ENCODE peak calls at places on chromosomes 3 and 15, in five cellular contexts. H, Q, M, I and L are unnamed samples.

GRCh38 chr3:64266065-64266874 is 41.0 kb upstream of the PRICKLE2 start:
- DNase-seq in H (peak; percentile 97), Q (no peak), I (no peak), M (no peak), L (no peak)

GRCh38 chr3:43692085-43692484 is 1.3 kb downstream of the ABHD5 start:
- DNase-seq in M (no peak), Q (no peak), I (no peak), H (no peak), L (no peak)

GRCh38 chr3:101279162-101279561 is 41.2 kb downstream of the IMPG2 start:
- DNase-seq in Q (no peak), I (no peak), H (peak; percentile 4), M (no peak), L (no peak)

GRCh38 chr15:92069308-92070244 is 216.1 kb downstream of the SLCO3A1 start:
- DNase-seq in M (no peak), I (no peak), H (peak; percentile 55), Q (no peak), L (no peak)

GRCh38 chr3:178480274-178480673 is 56.0 kb upstream of the KCNMB2 start:
- DNase-seq in H (no peak), I (no peak), Q (no peak), M (no peak), L (no peak)

GRCh38 chr3:100427694-100428093 is 26.4 kb downstream of the LNP1 start:
- DNase-seq in M (no peak), H (no peak), I (no peak), Q (no peak), L (no peak)

GRCh38 chr3:59480486-59480995 is 430.7 kb upstream of the CFAP20DC start:
- DNase-seq in H (peak; percentile 83), M (no peak), Q (no peak), I (peak; percentile 26), L (no peak)

GRCh38 chr15:87268675-87269074 is 987.9 kb downstream of the NTRK3 start:
- DNase-seq in I (no peak), Q (no peak), H (peak; percentile 5), M (no peak), L (no peak)

GRCh38 chr3:139357899-139358298 is 14.1 kb downstream of the MRPS22 start:
- DNase-seq in H (no peak), I (peak; percentile 49), Q (no peak), M (no peak), L (no peak)

GRCh38 chr3:151843275-151843674 is 29.4 kb downstream of the AADAC start:
- DNase-seq in I (no peak), Q (no peak), H (no peak), M (no peak), L (no peak)

GRCh38 chr15:40582726-40583246 is 11.3 kb upstream of the KNL1 start:
- DNase-seq in M (no peak), H (peak; percentile 57), Q (no peak), I (no peak), L (no peak)

GRCh38 chr3:184733181-184733580 is 21.3 kb upstream of the MAGEF1 start:
- DNase-seq in Q (no peak), H (no peak), I (no peak), M (no peak), L (no peak)

GRCh38 chr3:184734903-184735630 is 23.2 kb upstream of the MAGEF1 start:
- DNase-seq in Q (no peak), M (no peak), H (no peak), I (no peak), L (no peak)

GRCh38 chr3:184733971-184734608 is 22.2 kb upstream of the MAGEF1 start:
- DNase-seq in I (no peak), Q (no peak), H (no peak), M (no peak), L (no peak)

GRCh38 chr3:184730924-184731323 is 19.1 kb upstream of the MAGEF1 start:
- DNase-seq in M (no peak), H (no peak), I (no peak), Q (no peak), L (no peak)

GRCh38 chr3:184732133-184732532 is 20.3 kb upstream of the MAGEF1 start:
- DNase-seq in M (no peak), I (no peak), Q (no peak), H (no peak), L (no peak)
- TF ChIP-seq CTCF in M (no peak), I (no peak), Q (no peak), H (no peak), L (no peak)

GRCh38 chr3:42602961-42603360 is 2.5 kb downstream of the NKTR start:
- DNase-seq in H (no peak), M (no peak), I (no peak), Q (no peak), L (no peak)

GRCh38 chr3:42600111-42600957 is at the start of gene NKTR:
- DNase-seq in H (peak; percentile 95), M (peak; percentile 99), I (peak; percentile 92), Q (peak; percentile 98), L (peak; percentile 53)

GRCh38 chr3:42600958-42601675 is 631 bp downstream of the NKTR start:
- DNase-seq in H (peak; percentile 68), M (no peak), I (no peak), Q (peak; percentile 33), L (no peak)

GRCh38 chr3:42605550-42606173 is 5.2 kb downstream of the NKTR start:
- DNase-seq in Q (no peak), M (no peak), H (no peak), I (no peak), L (no peak)

GRCh38 chr3:42601898-42602581 is 1.6 kb downstream of the NKTR start:
- DNase-seq in I (no peak), M (no peak), Q (no peak), H (no peak), L (no peak)
- TF ChIP-seq CTCF in I (peak; percentile 19), M (no peak), Q (no peak), H (peak; percentile 16), L (peak; percentile 1)

GRCh38 chr3:134370611-134371451 is 3.4 kb downstream of the AMOTL2 start:
- DNase-seq in I (no peak), H (peak; percentile 32), M (no peak), Q (peak; percentile 23), L (no peak)
- TF ChIP-seq CTCF in I (no peak), H (no peak), M (no peak), Q (no peak), L (no peak)

DNA sequence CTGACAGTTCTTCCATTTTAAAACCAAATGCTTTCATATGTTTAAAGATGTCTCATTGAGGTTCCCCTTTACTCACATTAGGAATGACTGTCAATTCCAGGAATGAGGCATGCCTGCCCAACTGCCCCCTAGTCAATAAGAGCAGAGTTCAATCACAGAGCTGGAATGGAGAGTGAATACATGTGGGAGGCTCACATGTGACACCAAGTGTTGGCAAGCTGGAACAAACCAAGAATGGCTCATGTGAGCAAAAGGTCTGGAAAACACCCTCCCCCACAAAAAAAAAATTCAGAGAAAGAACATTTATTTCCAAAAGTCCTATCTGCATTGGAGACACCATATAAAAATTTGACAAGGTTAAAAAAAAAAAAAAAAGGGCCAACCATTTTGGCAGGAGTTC is 3.7 kb downstream of the PBRM1 start:
- DNase-seq in I (no peak), H (peak; percentile 81), M (no peak), Q (no peak), L (no peak)
- TF ChIP-seq CTCF in I (peak; percentile 33), H (peak; percentile 41), M (no peak), Q (no peak), L (peak; percentile 52)

GRCh38 chr3:12878026-12878636 is 36.8 kb upstream of the RPL32 start:
- DNase-seq in Q (no peak), H (no peak), M (no peak), I (no peak), L (no peak)

GRCh38 chr3:12877040-12877439 is 35.7 kb upstream of the RPL32 start:
- DNase-seq in I (no peak), Q (no peak), H (no peak), M (no peak), L (no peak)

GRCh38 chr3:12879191-12879815 is 37.9 kb upstream of the RPL32 start:
- DNase-seq in H (no peak), I (no peak), M (no peak), Q (no peak), L (no peak)

GRCh38 chr3:12871404-12871983 is 30.1 kb upstream of the RPL32 start:
- DNase-seq in H (no peak), Q (no peak), I (no peak), M (no peak), L (no peak)

DNA sequence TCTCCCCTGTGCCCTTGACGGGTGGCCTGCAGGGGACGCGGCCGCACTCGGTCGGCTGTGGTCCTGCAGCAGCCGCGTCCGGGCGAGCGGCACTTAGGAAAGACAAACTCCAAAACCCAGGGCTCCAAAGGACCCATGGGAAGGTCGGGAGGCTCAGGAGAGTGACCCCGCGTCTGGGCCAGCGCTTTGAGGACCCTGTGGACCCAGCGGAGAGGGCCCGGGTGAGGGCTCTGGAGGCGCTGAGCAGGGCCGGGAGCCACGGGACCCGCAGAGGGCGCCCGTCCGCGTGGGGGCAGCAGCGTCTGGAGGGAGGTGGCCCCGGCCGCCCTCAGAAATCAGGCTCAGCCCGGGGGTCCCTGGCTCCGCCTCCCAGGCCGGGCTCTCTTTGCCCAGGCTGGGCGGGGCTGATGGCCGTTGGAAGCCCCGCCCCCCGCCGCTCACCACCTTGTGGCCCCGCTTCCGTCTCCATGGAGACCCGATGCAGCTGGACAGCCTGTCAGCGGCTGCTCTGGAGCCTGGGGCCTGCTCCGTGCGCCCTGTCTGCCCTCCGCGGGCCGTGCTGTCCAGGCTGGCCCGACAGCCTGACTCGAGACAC is 34.6 kb upstream of the RPL32 start:
- DNase-seq in M (peak; percentile 68), Q (no peak), H (no peak), I (no peak), L (no peak)
- TF ChIP-seq CTCF in M (no peak), Q (no peak), H (peak; percentile 7), I (peak; percentile 49), L (no peak)

GRCh38 chr15:79311901-79312553 is 1.1 kb downstream of the TMED3 start:
- DNase-seq in H (no peak), I (peak; percentile 28), M (no peak), Q (no peak), L (no peak)

GRCh38 chr15:79308874-79309273 is 2.0 kb upstream of the TMED3 start:
- DNase-seq in H (no peak), M (no peak), Q (no peak), I (no peak), L (no peak)

GRCh38 chr15:79314186-79314585 is 3.3 kb downstream of the TMED3 start:
- DNase-seq in Q (no peak), H (no peak), I (no peak), M (no peak), L (no peak)

GRCh38 chr15:79310612-79310984 is 314 bp upstream of the TMED3 start:
- DNase-seq in Q (no peak), I (no peak), M (no peak), H (peak; percentile 12), L (peak; percentile 22)

GRCh38 chr15:79310985-79311900 is at the start of gene TMED3:
- DNase-seq in Q (peak; percentile 70), M (peak; percentile 75), H (peak; percentile 82), I (peak; percentile 98), L (peak; percentile 98)
- TF ChIP-seq CTCF in Q (no peak), M (no peak), H (peak; percentile 24), I (peak; percentile 28), L (no peak)

DNA sequence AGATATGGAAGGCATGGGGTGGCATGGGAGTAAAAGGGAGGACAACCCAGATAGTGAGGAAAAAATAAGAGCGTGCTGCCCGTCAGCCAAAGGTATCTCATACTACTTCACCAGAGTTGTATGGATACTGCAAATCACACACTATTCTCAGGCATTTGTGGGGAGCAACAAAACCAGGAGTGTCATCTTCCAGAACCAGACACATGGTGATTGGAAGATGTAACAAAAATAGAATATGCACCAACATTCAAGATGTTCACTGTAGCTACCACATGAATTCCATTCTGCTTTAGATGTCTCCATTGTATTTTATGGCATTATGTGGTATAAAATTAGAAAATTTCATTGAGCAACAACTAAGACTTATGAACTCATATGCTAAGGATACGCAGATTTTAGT is 34.9 kb downstream of the CD47 start:
- DNase-seq in H (no peak), M (no peak), I (no peak), Q (no peak), L (no peak)
- TF ChIP-seq CTCF in H (no peak), M (no peak), I (no peak), Q (no peak), L (no peak)